ENCODE peak calls at places on chromosome 22, in six cellular contexts. X is fibroblast of the aortic adventitia, F is adrenal gland, B is fibroblast of lung, P is PC-3, Z is activated B cell treated with CpG ODN at 0.5 μM for 24 hours. L is an unnamed sample.

GRCh38 chr22:43432883-43433415 is 21.1 kb downstream of the MPPED1 start:
- DNase-seq in X (no peak), F (no peak), B (no peak), P (no peak), Z (no peak), L (no peak)

GRCh38 chr22:45553333-45554039 is 50.8 kb downstream of the FBLN1 start:
- DNase-seq in X (peak; percentile 95), F (peak; percentile 81), B (peak; percentile 87), P (peak; percentile 80), Z (peak; percentile 32), L (peak; percentile 74)

GRCh38 chr22:40855960-40856512 is 403 bp downstream of the ST13 start:
- DNase-seq in X (peak; percentile 28), F (peak; percentile 39), B (peak; percentile 38), P (no peak), Z (no peak), L (no peak)

GRCh38 chr22:29580200-29580810 is 608 bp downstream of the NIPSNAP1 start:
- DNase-seq in X (no peak), F (no peak), B (no peak), P (no peak), Z (no peak), L (no peak)

GRCh38 chr22:19717691-19718254 is 3.5 kb downstream of the SEPTIN5 start:
- DNase-seq in X (peak; percentile 61), F (peak; percentile 76), B (peak; percentile 48), P (peak; percentile 68), Z (peak; percentile 85), L (no peak)

GRCh38 chr22:45804986-45805325 is 133.3 kb downstream of the ATXN10 start:
- DNase-seq in X (peak; percentile 98), F (no peak), B (peak; percentile 99), P (peak; percentile 92), Z (no peak), L (peak; percentile 85)

GRCh38 chr22:19974233-19974861 is 32.7 kb upstream of the TXNRD2 start:
- DNase-seq in X (peak; percentile 71), F (peak; percentile 44), B (peak; percentile 79), P (peak; percentile 22), Z (no peak), L (no peak)

GRCh38 chr22:37639070-37639760 is at the start of gene SH3BP1:
- DNase-seq in X (no peak), F (peak; percentile 44), B (peak; percentile 21), P (peak; percentile 46), Z (peak; percentile 63), L (no peak)

GRCh38 chr22:29511126-29511854 is 31.3 kb downstream of the NEFH start:
- DNase-seq in X (no peak), F (no peak), B (no peak), P (no peak), Z (no peak), L (no peak)

GRCh38 chr22:50481440-50482106 is at the start of gene ADM2:
- DNase-seq in X (peak; percentile 39), F (peak; percentile 21), B (no peak), P (no peak), Z (peak; percentile 69), L (peak; percentile 31)

GRCh38 chr22:22408731-22409696 is 99.5 kb downstream of the ZNF280B start:
- DNase-seq in X (peak; percentile 16), F (peak; percentile 53), B (peak; percentile 5), P (peak; percentile 35), Z (no peak), L (no peak)
- TF ChIP-seq CTCF in X (peak; percentile 54), F (peak; percentile 40), B (peak; percentile 52), P (peak; percentile 57), Z (no peak), L (peak; percentile 38)

GRCh38 chr22:25896592-25896991 is 154.6 kb downstream of the MYO18B start:
- DNase-seq in X (no peak), F (no peak), B (no peak), P (no peak), Z (no peak), L (no peak)

GRCh38 chr22:25892678-25893077 is 150.7 kb downstream of the MYO18B start:
- DNase-seq in X (no peak), F (no peak), B (no peak), P (no peak), Z (no peak), L (no peak)

GRCh38 chr22:25895678-25896077 is 153.7 kb downstream of the MYO18B start:
- DNase-seq in X (no peak), F (no peak), B (no peak), P (no peak), Z (no peak), L (no peak)

GRCh38 chr22:25898707-25899365 is 156.8 kb downstream of the MYO18B start:
- DNase-seq in X (no peak), F (no peak), B (no peak), P (no peak), Z (no peak), L (no peak)

DNA sequence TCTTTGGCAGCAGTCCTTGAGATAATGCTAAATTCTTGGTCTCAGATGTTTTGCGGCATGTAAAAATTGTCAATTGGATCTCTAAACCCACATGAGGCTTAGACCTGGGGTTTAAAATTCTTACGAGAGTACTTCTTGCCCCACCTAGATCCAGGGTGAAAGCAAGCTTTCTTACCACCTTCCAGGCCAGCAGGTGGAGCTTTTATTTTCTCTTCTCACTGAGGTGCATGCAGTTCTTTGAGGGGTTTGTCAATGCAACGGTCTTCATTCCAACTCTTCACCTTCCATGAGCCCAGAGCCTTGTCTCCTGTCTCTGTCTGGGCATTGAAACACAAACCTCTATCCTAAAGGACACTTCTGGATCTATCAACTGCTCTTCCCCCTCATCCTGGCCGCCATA is 154.1 kb downstream of the MYO18B start:
- DNase-seq in X (no peak), F (no peak), B (no peak), P (no peak), Z (no peak), L (no peak)
- TF ChIP-seq CTCF in X (no peak), F (no peak), B (no peak), P (no peak), Z (no peak), L (no peak)

GRCh38 chr22:35253946-35254345 is 3.3 kb upstream of the HMGXB4 start:
- DNase-seq in X (no peak), F (no peak), B (no peak), P (no peak), Z (no peak), L (no peak)

GRCh38 chr22:35257002-35257320 is 332 bp upstream of the HMGXB4 start:
- DNase-seq in X (no peak), F (no peak), B (no peak), P (no peak), Z (no peak), L (no peak)

GRCh38 chr22:35258144-35258988 is 1.1 kb downstream of the HMGXB4 start:
- DNase-seq in X (peak; percentile 26), F (no peak), B (peak; percentile 65), P (peak; percentile 25), Z (no peak), L (no peak)

DNA sequence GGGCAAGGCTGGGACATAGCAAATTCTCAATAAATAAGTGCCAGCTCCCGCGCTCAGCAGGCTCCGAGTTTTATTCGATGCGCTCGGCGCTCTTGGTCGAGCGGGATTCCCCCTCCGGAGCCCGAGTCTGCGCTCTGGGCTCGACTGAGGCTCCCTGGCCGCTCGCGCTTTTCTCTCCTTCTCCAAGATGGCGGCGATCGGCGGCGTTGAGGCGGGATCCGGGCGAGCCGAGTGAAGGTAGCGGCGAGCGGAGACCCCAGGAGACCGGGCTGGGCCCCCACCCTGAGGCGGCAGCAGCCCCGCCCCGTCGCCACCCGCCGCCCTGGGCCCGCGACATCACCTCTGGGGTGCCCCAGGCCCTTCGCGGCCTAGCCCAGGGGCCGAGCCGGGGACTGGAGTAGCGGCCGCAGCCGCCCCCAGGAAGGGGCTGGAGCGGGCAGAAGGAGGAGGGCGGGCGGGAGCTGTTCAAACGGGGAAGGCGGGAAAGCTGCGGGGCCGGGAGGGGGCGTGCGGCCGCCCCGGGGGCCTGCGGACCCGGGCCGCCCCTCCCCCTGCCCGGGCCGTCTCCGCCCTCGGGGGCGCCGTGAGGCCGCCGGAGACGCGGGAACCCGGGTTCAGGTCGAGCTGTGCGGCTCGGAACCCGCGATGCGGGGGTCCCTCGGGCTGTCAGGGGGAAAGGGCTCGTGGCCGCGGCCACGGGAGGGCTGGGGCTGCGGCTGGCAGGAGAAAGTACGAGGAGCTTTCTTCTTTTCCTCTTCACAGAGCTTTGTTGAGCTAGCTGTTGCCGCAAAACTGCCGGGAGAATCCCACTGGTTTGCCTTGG is at the start of gene HMGXB4:
- DNase-seq in X (peak; percentile 88), F (peak; percentile 87), B (peak; percentile 91), P (peak; percentile 78), Z (peak; percentile 85), L (peak; percentile 64)
- TF ChIP-seq CTCF in X (no peak), F (no peak), B (no peak), P (no peak), Z (no peak), L (no peak)

DNA sequence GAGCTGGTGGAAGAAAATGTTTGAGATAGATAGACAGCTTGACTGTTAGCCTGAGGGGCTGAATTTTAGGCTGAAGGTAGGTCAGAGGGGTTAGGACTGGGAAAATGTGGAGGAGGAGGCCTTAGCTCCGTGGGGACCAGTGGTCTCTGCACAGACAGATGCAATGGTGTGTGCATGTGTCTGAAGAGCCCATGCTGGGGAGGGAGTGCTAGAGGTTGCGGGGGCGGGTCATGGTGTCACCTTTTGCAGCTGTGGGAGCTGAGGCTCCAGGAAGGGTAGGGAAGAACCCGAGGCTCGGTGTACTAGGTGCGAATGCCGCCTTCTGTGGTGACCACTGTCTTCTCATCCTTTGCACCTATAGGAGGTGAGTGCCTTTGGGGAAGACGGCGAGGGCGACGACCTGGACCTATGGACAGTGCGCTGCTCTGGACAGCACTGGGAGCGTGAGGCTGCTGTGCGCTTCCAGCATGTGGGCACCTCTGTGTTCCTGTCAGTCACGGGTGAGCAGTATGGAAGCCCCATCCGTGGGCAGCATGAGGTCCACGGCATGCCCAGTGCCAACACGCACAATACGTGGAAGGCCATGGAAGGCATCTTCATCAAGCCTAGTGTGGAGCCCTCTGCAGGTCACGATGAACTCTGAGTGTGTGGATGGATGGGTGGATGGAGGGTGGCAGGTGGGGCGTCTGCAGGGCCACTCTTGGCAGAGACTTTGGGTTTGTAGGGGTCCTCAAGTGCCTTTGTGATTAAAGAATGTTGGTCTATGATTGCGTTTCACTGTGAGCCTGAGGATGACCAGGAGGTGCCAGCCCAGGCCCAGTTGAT is 1.6 kb downstream of the SDF2L1 start:
- DNase-seq in X (no peak), F (no peak), B (no peak), P (no peak), Z (no peak), L (no peak)
- TF ChIP-seq CTCF in X (no peak), F (no peak), B (no peak), P (peak; percentile 32), Z (no peak), L (no peak)

L was measured in AG09319.